ENCODE peak calls at places on chromosomes 12 and 14, in six cellular contexts. J, G, I, R, A and V are unnamed samples.

GRCh38 chr12:2284857-2285256 is 232.1 kb downstream of the CACNA1C start:
- DNase-seq in J (peak), G (peak), I (peak), R (peak), A (peak), V (peak)

GRCh38 chr14:95943699-95944098 is 67.1 kb downstream of the TUNAR start:
- DNase-seq in J (no peak), G (peak), I (no peak), R (no peak), A (no peak), V (no peak)

GRCh38 chr14:53528114-53528513 is 375.0 kb upstream of the DDHD1 start:
- DNase-seq in J (no peak), G (no peak), I (no peak), R (no peak), A (no peak), V (no peak)

GRCh38 chr12:100266163-100266801 is 597 bp downstream of the DEPDC4 start:
- DNase-seq in J (no peak), G (peak), I (no peak), R (no peak), A (no peak), V (no peak)

GRCh38 chr12:119288559-119288958 is 46.0 kb upstream of the CCDC60 start:
- DNase-seq in J (no peak), G (peak), I (no peak), R (no peak), A (no peak), V (no peak)

GRCh38 chr14:58955294-58955821 is 233.1 kb upstream of the DAAM1 start:
- DNase-seq in J (no peak), G (no peak), I (no peak), R (no peak), A (no peak), V (no peak)

GRCh38 chr12:27781680-27782079 is 1.6 kb upstream of the MANSC4 start:
- DNase-seq in J (no peak), G (no peak), I (no peak), R (no peak), A (no peak), V (no peak)

GRCh38 chr14:86796221-86797074 is 1196.5 kb downstream of the GALC start:
- DNase-seq in J (no peak), G (no peak), I (no peak), R (no peak), A (no peak), V (no peak)

GRCh38 chr14:95895720-95896119 is 19.1 kb downstream of the TUNAR start:
- DNase-seq in J (peak), G (peak), I (no peak), R (no peak), A (peak), V (peak)

GRCh38 chr12:30679250-30679649 is 16.4 kb downstream of the IPO8 start:
- DNase-seq in J (no peak), G (no peak), I (no peak), R (no peak), A (no peak), V (no peak)

GRCh38 chr12:12877789-12878455 is 13.4 kb upstream of the GPRC5A start:
- DNase-seq in J (no peak), G (peak), I (no peak), R (no peak), A (no peak), V (no peak)

DNA sequence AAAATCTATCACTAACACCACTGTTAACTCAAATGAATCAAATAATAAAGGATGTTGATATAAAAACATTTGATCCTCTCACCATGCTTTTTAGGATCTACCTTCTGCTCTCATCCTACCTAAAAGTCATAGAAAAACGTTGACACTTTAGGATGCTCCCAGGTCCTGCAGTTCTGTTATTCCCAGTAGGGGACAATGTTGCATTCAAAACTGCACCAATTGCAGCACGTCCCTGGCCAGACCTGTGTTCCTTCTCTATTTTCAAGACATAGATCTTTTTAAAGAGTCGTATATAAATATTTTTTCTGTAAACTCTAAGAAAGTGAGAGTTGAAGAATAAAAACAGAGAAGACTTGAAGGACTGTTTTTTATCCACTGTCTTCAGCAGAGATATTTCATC is 8.8 kb downstream of the AICDA start:
- DNase-seq in J (no peak), G (no peak), I (no peak), R (no peak), A (no peak), V (no peak)
- TF ChIP-seq CTCF in J (peak), G (peak), I (no peak), R (no peak), A (no peak), V (peak)

DNA sequence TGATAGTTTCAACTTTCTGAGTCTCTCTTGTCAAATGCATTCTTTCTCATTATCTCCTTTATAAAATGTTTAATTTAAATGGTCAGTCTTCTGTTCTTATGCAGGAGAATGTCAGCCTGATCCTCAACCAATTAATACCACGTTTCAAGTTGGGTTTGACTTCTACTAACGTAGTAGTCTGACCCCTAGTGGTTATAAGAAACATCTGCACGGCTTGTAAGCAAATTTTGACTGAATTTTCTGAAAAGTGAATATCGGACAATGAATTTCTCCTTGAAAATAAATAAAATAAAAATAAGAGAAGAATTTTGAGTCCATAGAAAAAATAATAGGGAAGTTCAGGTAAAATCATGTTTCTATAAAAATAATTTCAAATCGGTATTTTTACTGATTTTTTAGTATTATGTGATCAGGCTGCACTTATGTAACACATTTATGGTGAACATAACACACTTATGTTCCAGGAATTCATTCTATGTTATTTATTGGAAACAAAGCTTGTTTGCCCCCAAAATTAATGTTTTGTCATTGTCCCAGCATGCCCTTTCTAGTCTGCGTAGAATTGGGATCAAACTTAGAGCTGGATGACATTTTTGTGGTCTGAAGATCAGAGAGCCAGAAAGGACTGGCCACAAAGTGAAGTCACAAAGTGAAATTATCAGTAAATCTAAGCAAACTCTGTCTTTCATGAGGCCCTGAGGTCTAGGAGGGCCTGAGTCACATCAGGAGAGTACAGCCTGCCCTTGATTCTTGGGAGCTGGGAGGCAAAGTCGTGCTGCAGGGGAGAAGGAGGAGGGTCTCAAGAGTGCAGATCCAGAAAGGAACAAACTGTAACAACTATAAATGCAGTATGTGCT is 101.2 kb upstream of the STXBP6 start:
- DNase-seq in J (peak), G (peak), I (no peak), R (no peak), A (peak), V (no peak)
- TF ChIP-seq CTCF in J (peak), G (peak), I (peak), R (peak), A (peak), V (peak)

DNA sequence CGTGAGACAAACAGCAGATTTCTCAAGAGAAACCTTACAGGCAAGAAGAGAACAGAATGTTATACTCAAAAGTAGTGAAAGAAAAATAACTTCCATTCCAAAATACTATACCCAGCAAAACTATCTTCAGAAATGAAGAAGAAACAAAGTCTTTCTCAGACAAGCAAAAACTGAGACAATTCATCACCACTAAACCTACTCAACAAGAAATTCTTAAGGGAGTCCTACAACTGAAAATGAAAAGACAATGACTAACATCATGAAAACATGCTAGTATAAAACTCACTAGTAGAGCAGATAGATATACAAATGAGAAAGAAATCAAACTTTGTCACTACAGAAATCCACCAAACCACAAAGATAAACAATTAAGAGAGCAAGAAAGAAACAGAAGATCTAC is 106.5 kb downstream of the CEP83 start:
- DNase-seq in J (no peak), G (no peak), I (no peak), R (no peak), A (no peak), V (no peak)
- TF ChIP-seq CTCF in J (no peak), G (no peak), I (no peak), R (no peak), A (no peak), V (no peak)

DNA sequence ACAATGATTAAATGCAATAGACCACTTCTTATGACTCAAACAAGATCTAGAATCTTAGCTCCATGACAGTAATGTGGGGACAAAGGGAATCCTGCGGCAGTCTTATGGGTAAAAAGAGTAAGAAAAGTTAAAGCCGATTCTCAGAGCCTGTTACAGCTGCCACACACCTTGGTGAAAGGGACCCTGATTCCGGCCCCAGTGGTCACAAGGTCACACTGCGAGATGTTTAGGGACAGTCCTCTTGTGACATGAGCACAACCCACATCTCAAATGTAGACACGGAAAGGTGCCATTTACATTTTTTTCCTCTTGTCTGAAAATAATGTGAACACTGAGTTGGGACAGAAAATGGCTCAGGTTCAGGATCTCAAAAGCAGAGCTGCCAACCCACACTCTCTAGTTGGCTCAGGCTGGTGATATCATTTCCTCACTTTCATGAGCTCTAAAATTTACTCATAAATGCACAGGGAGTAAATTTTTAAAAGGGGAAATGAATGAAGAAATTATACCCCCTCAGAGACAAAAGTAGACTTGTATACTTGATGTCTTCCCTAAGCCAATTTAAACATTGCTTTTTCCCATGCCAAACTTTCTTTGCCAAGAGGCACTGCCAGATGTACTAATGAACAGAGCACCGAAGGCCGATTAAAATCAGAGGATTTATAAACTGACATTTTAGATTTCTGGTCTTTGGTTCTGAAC is 113.1 kb upstream of the OVCH1 start:
- DNase-seq in J (no peak), G (peak), I (no peak), R (no peak), A (peak), V (no peak)
- TF ChIP-seq CTCF in J (no peak), G (no peak), I (no peak), R (no peak), A (no peak), V (no peak)

DNA sequence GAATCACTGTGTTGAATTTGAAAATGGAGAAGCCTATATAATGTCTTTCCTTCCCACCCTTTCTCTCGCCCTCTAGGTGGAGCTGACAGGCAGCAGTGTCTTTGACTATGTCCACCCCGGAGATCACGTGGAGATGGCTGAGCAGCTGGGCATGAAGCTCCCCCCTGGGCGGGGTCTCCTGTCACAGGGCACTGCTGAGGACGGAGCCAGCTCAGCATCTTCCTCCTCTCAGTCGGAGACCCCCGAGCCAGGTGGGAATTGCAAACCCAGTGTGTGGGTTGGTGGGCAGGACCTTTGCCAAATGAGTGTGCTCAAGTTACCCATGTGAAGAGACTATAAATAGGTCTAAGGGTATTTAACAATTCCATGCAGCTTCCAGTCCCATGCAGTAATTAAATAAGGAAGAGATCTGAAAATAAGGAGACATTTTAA is 274.7 kb downstream of the EGLN3 start:
- DNase-seq in J (no peak), G (peak), I (no peak), R (no peak), A (peak), V (peak)
- TF ChIP-seq CTCF in J (peak), G (peak), I (no peak), R (no peak), A (peak), V (peak)